ENCODE peak calls at places on chromosome 5, in five cellular contexts. G is GM12891, N is K562, T is H1, A is SK-N-SH. Q is an unnamed sample.

GRCh38 chr5:94776167-94776566 is 157.7 kb downstream of the SLF1 start:
- DNase-seq in G (no peak), N (no peak), T (no peak), A (peak; percentile 49), Q (no peak)

GRCh38 chr5:39437469-39437868 is 12.7 kb upstream of the DAB2 start:
- DNase-seq in G (no peak), N (no peak), T (no peak), A (no peak), Q (no peak)

GRCh38 chr5:26700759-26701384 is 337.5 kb downstream of the CDH9 start:
- DNase-seq in G (peak; percentile 23), N (peak; percentile 26), T (no peak), A (peak; percentile 38), Q (no peak)

GRCh38 chr5:134438641-134439621 is 27.2 kb upstream of the CDKN2AIPNL start:
- DNase-seq in G (no peak), N (no peak), T (peak; percentile 76), A (no peak), Q (no peak)

GRCh38 chr5:11715797-11716196 is 188.4 kb downstream of the CTNND2 start:
- DNase-seq in G (no peak), N (no peak), T (no peak), A (no peak), Q (no peak)

GRCh38 chr5:24539625-24540024 is 105.2 kb downstream of the CDH10 start:
- DNase-seq in G (no peak), N (no peak), T (no peak), A (no peak), Q (no peak)

GRCh38 chr5:160837749-160838593 is 14.0 kb downstream of the ATP10B start:
- DNase-seq in G (no peak), N (no peak), T (no peak), A (no peak), Q (no peak)

GRCh38 chr5:98498028-98498427 is 275.4 kb upstream of the RGMB start:
- DNase-seq in G (no peak), N (no peak), T (no peak), A (no peak), Q (no peak)

GRCh38 chr5:83654427-83654994 is 66.1 kb downstream of the HAPLN1 start:
- DNase-seq in G (no peak), N (no peak), T (no peak), A (no peak), Q (no peak)

GRCh38 chr5:175897285-175897684 is 25.9 kb downstream of the CPLX2 start:
- DNase-seq in G (no peak), N (no peak), T (no peak), A (no peak), Q (no peak)

GRCh38 chr5:58149345-58149744 is 310.5 kb downstream of the PLK2 start:
- DNase-seq in G (no peak), N (no peak), T (no peak), A (no peak), Q (no peak)

GRCh38 chr5:156529902-156530301 is 202.9 kb downstream of the SGCD start:
- DNase-seq in G (no peak), N (no peak), T (no peak), A (no peak), Q (no peak)

GRCh38 chr5:88509403-88509802 is 240.8 kb upstream of the TMEM161B start:
- DNase-seq in G (no peak), N (no peak), T (no peak), A (no peak), Q (no peak)

GRCh38 chr5:18720002-18720401 is 1085.7 kb downstream of the TAF11L14 start:
- DNase-seq in G (no peak), N (no peak), T (no peak), A (no peak), Q (no peak)

GRCh38 chr5:35651002-35651756 is 33.5 kb downstream of the SPEF2 start:
- DNase-seq in G (peak; percentile 2), N (no peak), T (peak; percentile 3), A (peak; percentile 24), Q (no peak)

GRCh38 chr5:14469485-14470377 is 111.9 kb upstream of the OTULINL start:
- DNase-seq in G (no peak), N (no peak), T (no peak), A (peak; percentile 78), Q (no peak)

GRCh38 chr5:32153723-32154122 is 20.4 kb downstream of the GOLPH3 start:
- DNase-seq in G (no peak), N (no peak), T (no peak), A (no peak), Q (no peak)

GRCh38 chr5:43729846-43730478 is 127.0 kb downstream of the NNT start:
- DNase-seq in G (no peak), N (no peak), T (no peak), A (no peak), Q (no peak)

GRCh38 chr5:151601376-151601775 is 10.2 kb upstream of the FAT2 start:
- DNase-seq in G (no peak), N (no peak), T (no peak), A (no peak), Q (no peak)

GRCh38 chr5:32443541-32444190 is 874 bp downstream of the ZFR start:
- DNase-seq in G (peak; percentile 43), N (peak; percentile 68), T (no peak), A (peak; percentile 87), Q (peak; percentile 35)

GRCh38 chr5:41433552-41434181 is 76.7 kb downstream of the PLCXD3 start:
- DNase-seq in G (no peak), N (no peak), T (no peak), A (no peak), Q (no peak)

GRCh38 chr5:120735076-120735475 is 271.0 kb downstream of the PRR16 start:
- DNase-seq in G (no peak), N (no peak), T (no peak), A (no peak), Q (no peak)

GRCh38 chr5:132064738-132065331 is 4.4 kb downstream of the IL3 start:
- DNase-seq in G (peak; percentile 72), N (peak; percentile 83), T (peak; percentile 65), A (peak; percentile 87), Q (peak; percentile 77)

GRCh38 chr5:179796877-179797608 is 3.3 kb downstream of the LTC4S start:
- DNase-seq in G (no peak), N (no peak), T (no peak), A (no peak), Q (no peak)

GRCh38 chr5:172389578-172390112 is 64.7 kb downstream of the SH3PXD2B start:
- DNase-seq in G (no peak), N (no peak), T (no peak), A (no peak), Q (no peak)

GRCh38 chr5:72597456-72597948 is 90.3 kb upstream of the ZNF366 start:
- DNase-seq in G (no peak), N (peak; percentile 88), T (no peak), A (no peak), Q (no peak)

GRCh38 chr5:71471193-71471592 is 15.7 kb downstream of the BDP1 start:
- DNase-seq in G (no peak), N (no peak), T (no peak), A (no peak), Q (no peak)
- TF ChIP-seq TAF1 in G (no peak), N (no peak), T (no peak), A (no peak), Q (no peak)

DNA sequence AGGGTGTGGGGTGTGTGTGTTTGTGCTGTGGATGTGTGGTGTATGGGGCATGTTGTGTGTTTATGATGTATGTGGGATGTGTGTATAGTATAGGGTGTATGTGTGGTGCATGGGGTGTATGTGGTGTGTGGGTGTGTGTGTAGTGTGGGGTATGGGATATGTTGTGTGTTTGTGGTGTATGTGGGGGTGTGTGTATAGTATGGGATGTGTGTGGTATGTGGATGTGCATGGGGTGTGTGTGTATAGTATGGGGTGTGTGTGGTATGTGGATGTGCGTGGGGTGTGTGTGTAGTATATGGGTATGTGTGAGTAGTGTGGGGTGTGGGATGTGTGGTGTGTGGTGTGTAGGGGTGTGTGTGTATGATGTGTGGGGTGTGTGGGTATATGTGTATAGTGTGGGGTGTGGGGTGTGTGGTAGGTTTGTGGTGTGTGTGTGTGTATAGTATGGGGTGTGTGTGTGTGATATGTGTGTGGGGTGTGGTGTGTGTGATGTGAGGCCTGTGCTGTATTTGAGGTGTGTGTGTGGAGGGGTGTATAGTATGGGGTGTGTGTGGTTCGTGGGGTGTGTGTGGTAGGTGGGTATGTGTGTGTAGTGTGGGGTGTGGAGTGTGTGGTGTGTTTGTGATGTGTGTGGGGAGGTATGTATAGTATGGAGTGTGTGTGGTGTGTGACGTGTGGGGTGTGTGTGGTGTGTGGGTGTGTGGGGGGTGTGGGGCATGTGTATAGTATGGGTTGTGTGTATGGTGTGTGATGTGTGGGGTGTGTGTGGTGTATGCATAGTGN is 10.5 kb downstream of the ECSCR start:
- DNase-seq in G (no peak), N (no peak), T (no peak), A (no peak), Q (no peak)
- TF ChIP-seq TAF1 in G (no peak), N (no peak), T (no peak), A (no peak), Q (no peak)

GRCh38 chr5:138725153-138725884 is 27.9 kb upstream of the CTNNA1 start:
- DNase-seq in G (no peak), N (no peak), T (peak; percentile 73), A (peak; percentile 43), Q (no peak)
- TF ChIP-seq TAF1 in G (no peak), N (no peak), T (peak; percentile 29), A (no peak), Q (no peak)

GRCh38 chr5:127312131-127312530 is 21.5 kb downstream of the MEGF10 start:
- DNase-seq in G (no peak), N (no peak), T (no peak), A (no peak), Q (no peak)

GRCh38 chr5:127316013-127316412 is 25.4 kb downstream of the MEGF10 start:
- DNase-seq in G (no peak), N (no peak), T (no peak), A (no peak), Q (no peak)

GRCh38 chr5:127313379-127313778 is 22.8 kb downstream of the MEGF10 start:
- DNase-seq in G (no peak), N (no peak), T (no peak), A (no peak), Q (no peak)

GRCh38 chr5:127311349-127311748 is 20.8 kb downstream of the MEGF10 start:
- DNase-seq in G (no peak), N (no peak), T (no peak), A (no peak), Q (no peak)

DNA sequence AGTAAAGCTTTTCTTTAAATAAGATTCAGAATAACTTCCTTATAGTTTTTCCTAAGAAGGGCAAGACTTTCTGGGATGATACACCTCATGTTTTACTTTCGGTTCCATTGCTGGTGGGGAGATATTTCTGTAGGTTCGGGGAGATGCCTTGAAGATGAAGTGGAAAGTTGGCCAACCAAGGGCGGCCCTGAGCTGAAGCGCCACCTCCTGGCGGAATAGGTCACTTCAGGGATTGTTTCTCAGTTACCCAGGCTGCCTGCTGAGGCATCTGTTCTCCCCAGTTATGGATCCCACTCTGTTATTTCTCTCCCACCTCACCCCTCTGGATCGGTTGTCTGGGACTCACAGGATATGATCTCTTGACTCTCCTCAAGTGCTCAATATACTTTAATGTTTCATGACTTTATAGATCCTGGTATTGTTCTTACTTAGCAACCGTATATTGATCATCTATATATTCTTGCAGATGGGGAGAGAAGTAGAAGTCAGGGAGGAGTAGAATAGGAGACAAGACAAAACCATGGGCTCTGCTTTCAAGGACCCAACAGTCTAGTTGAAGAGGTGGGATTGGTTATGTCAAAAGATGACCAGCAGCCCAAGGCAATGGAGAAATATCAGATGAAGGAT is 23.4 kb downstream of the MEGF10 start:
- DNase-seq in G (no peak), N (peak; percentile 72), T (no peak), A (peak; percentile 44), Q (peak; percentile 28)
- TF ChIP-seq TAF1 in G (no peak), N (no peak), T (no peak), A (no peak), Q (no peak)